ENCODE peak calls at places on chromosome 10, in four cellular contexts. L is uterus, A is SK-N-SH, M is Peyer's patch. Y is an unnamed sample. For H3K4me1 and H3K27me3, the result is how much of the 10 kb centered on the place peaks cover.

GRCh38 chr10:66783296-66783695 is 142.5 kb upstream of the LRRTM3 start:
- DNase-seq in L (no peak), A (no peak), M (no peak), Y (no peak)

GRCh38 chr10:100182908-100183307 is 2.9 kb downstream of the ERLIN1 start:
- DNase-seq in L (no peak), A (no peak), M (no peak), Y (no peak)

GRCh38 chr10:71705582-71705981 is 14.0 kb downstream of the C10orf105 start:
- DNase-seq in L (no peak), A (no peak), M (no peak), Y (no peak)

GRCh38 chr10:59324597-59324996 is 37.8 kb downstream of the FAM13C start:
- DNase-seq in L (no peak), A (no peak), M (no peak), Y (no peak)

GRCh38 chr10:97134983-97135382 is 50.8 kb downstream of the SLIT1 start:
- DNase-seq in L (no peak), A (no peak), M (no peak), Y (no peak)

GRCh38 chr10:114519306-114519669 is 115.0 kb upstream of the AFAP1L2 start:
- DNase-seq in L (no peak), A (no peak), M (peak), Y (no peak)

GRCh38 chr10:121644501-121644900 is 46.3 kb upstream of the FGFR2 start:
- DNase-seq in L (no peak), A (peak), M (no peak), Y (no peak)

GRCh38 chr10:88687853-88688467 is 18.1 kb upstream of the LIPK start:
- DNase-seq in L (no peak), A (peak), M (no peak), Y (peak)

GRCh38 chr10:125124114-125124486 is 36.3 kb downstream of the CTBP2 start:
- DNase-seq in L (no peak), A (no peak), M (no peak), Y (no peak)
- H3K4me1 ChIP-seq in L (under half), A (under half), M (under half), Y (under half)

GRCh38 chr10:80856186-80856585 is 318.5 kb downstream of the SH2D4B start:
- DNase-seq in L (no peak), A (no peak), M (no peak), Y (peak)

GRCh38 chr10:80860719-80861118 is 323.0 kb downstream of the SH2D4B start:
- DNase-seq in L (no peak), A (no peak), M (no peak), Y (no peak)

DNA sequence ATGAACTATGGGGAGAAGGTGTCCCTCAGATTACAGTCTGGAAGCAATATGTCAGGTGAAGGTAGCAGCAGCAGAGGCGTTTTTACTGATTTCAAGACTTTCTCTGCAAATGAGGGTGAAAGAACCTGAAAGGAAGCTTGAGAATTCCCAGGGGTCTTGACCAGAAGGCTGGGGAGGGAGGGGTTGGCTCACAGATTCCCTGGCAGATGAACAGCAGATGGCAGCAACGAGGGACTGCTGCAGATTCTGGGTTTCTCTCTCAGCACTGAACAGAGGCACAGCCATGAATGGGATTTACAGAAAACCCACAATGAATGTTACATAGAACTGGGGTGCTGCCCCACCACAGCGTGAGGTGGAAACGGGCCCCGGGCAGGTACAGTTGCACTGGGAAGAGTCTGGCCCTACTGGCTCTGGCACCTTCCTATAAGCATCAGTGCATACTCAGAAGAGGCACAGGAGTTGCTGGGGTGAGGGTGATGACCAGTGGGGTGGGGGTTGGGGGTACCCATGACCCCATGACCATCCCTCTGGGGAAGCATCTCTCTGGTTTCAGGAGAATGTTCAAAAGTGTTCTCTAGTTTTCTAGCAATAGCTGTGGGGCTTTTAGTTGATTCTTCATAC is 317.8 kb downstream of the SH2D4B start:
- DNase-seq in L (no peak), A (peak), M (no peak), Y (peak)
- TF ChIP-seq CTCF in L (no peak), A (no peak), M (no peak), Y (peak)

DNA sequence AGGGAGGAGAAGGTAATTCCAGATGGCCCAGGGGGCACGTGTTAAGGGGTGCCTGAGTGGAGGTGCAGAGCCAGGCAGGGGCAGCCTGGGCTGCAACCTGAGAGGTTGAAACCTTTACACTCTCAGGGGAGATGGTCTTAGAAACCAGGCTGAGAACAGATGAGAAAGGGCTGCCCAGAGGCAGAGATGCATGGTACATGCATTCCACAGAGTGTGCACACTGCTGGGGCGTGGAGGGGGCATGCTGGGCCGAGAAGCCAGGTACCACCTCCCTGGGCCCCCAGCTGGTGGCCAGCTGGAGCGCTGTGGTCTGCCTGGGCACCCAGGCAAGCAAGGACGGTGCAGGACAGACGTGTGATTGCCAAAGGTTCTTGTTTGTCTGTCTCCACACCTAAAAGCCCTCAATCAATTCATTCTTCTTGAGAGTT is 14.1 kb upstream of the CSGALNACT2 start:
- DNase-seq in L (no peak), A (no peak), M (no peak), Y (no peak)
- H3K27me3 ChIP-seq in L (under half), A (under half), M (under half), Y (under half)

GRCh38 chr10:80529604-80530003 is 8.1 kb upstream of the SH2D4B start:
- DNase-seq in L (no peak), A (no peak), M (peak), Y (no peak)
- H3K4me1 ChIP-seq in L (under half), A (under half), M (under half), Y (under half)

Y was measured in Caco-2.